ENCODE peak calls at places on chromosomes 6 and 20, in ten cellular contexts. One of them, this sample, is unnamed.

GRCh38 chr6:147868493-147869222 is 360.2 kb downstream of the SAMD5 start:
- DNase-seq in DMS153: no peak
- DNase-seq in CD8-positive, alpha-beta memory T cell: no peak
- DNase-seq in SW 1271: no peak
- DNase-seq in AG10803: no peak
- DNase-seq in lower leg skin: no peak
- DNase-seq in tibial artery: no peak
- DNase-seq in A549: no peak
- DNase-seq in mesothelial cell of epicardium: no peak
- DNase-seq in stimulated activated CD8-positive, alpha-beta memory T cell treated with anti-CD3 and anti-CD28 coated beads, Interleukin-7, amount 100 ng/mL, for 1 hour: no peak
- DNase-seq in this sample: no peak

GRCh38 chr20:37207176-37207575 is 27.8 kb upstream of the MROH8 start:
- DNase-seq in SW 1271: no peak
- DNase-seq in DMS153: no peak
- DNase-seq in mesothelial cell of epicardium: no peak
- DNase-seq in CD8-positive, alpha-beta memory T cell: no peak
- DNase-seq in tibial artery: no peak
- DNase-seq in AG10803: no peak
- DNase-seq in A549: no peak
- DNase-seq in stimulated activated CD8-positive, alpha-beta memory T cell treated with anti-CD3 and anti-CD28 coated beads, Interleukin-7, amount 100 ng/mL, for 1 hour: no peak
- DNase-seq in lower leg skin: peak; percentile 34
- DNase-seq in this sample: no peak

GRCh38 chr6:101397199-101397598 is 3.7 kb downstream of the GRIK2 start:
- DNase-seq in stimulated activated CD8-positive, alpha-beta memory T cell treated with anti-CD3 and anti-CD28 coated beads, Interleukin-7, amount 100 ng/mL, for 1 hour: no peak
- DNase-seq in AG10803: peak; percentile 12
- DNase-seq in A549: no peak
- DNase-seq in mesothelial cell of epicardium: no peak
- DNase-seq in SW 1271: no peak
- DNase-seq in lower leg skin: no peak
- DNase-seq in DMS153: peak; percentile 39
- DNase-seq in tibial artery: no peak
- DNase-seq in CD8-positive, alpha-beta memory T cell: no peak
- DNase-seq in this sample: peak; percentile 49

GRCh38 chr20:63972312-63973159 is 2.8 kb upstream of the ZNF512B start:
- DNase-seq in CD8-positive, alpha-beta memory T cell: no peak
- DNase-seq in DMS153: no peak
- DNase-seq in SW 1271: no peak
- DNase-seq in tibial artery: no peak
- DNase-seq in mesothelial cell of epicardium: no peak
- DNase-seq in lower leg skin: peak; percentile 89
- DNase-seq in stimulated activated CD8-positive, alpha-beta memory T cell treated with anti-CD3 and anti-CD28 coated beads, Interleukin-7, amount 100 ng/mL, for 1 hour: no peak
- DNase-seq in A549: no peak
- DNase-seq in AG10803: no peak
- DNase-seq in this sample: no peak

GRCh38 chr6:21676769-21677168 is 83.2 kb downstream of the SOX4 start:
- DNase-seq in mesothelial cell of epicardium: no peak
- DNase-seq in DMS153: no peak
- DNase-seq in A549: no peak
- DNase-seq in lower leg skin: no peak
- DNase-seq in tibial artery: no peak
- DNase-seq in SW 1271: no peak
- DNase-seq in CD8-positive, alpha-beta memory T cell: no peak
- DNase-seq in AG10803: no peak
- DNase-seq in stimulated activated CD8-positive, alpha-beta memory T cell treated with anti-CD3 and anti-CD28 coated beads, Interleukin-7, amount 100 ng/mL, for 1 hour: no peak
- DNase-seq in this sample: no peak

GRCh38 chr6:108771421-108771820 is 76.8 kb upstream of the ARMC2 start:
- DNase-seq in A549: no peak
- DNase-seq in CD8-positive, alpha-beta memory T cell: no peak
- DNase-seq in tibial artery: no peak
- DNase-seq in lower leg skin: peak; percentile 78
- DNase-seq in SW 1271: no peak
- DNase-seq in DMS153: no peak
- DNase-seq in stimulated activated CD8-positive, alpha-beta memory T cell treated with anti-CD3 and anti-CD28 coated beads, Interleukin-7, amount 100 ng/mL, for 1 hour: no peak
- DNase-seq in mesothelial cell of epicardium: no peak
- DNase-seq in AG10803: peak; percentile 94
- DNase-seq in this sample: no peak

GRCh38 chr20:11845311-11845710 is 72.4 kb upstream of the BTBD3 start:
- DNase-seq in tibial artery: no peak
- DNase-seq in AG10803: peak; percentile 50
- DNase-seq in CD8-positive, alpha-beta memory T cell: no peak
- DNase-seq in DMS153: no peak
- DNase-seq in SW 1271: no peak
- DNase-seq in A549: no peak
- DNase-seq in lower leg skin: no peak
- DNase-seq in mesothelial cell of epicardium: no peak
- DNase-seq in stimulated activated CD8-positive, alpha-beta memory T cell treated with anti-CD3 and anti-CD28 coated beads, Interleukin-7, amount 100 ng/mL, for 1 hour: no peak
- DNase-seq in this sample: no peak

GRCh38 chr20:58174708-58175287 is 53.7 kb downstream of the ANKRD60 start:
- DNase-seq in tibial artery: peak; percentile 86
- DNase-seq in lower leg skin: peak; percentile 92
- DNase-seq in CD8-positive, alpha-beta memory T cell: no peak
- DNase-seq in SW 1271: no peak
- DNase-seq in DMS153: no peak
- DNase-seq in mesothelial cell of epicardium: no peak
- DNase-seq in A549: no peak
- DNase-seq in stimulated activated CD8-positive, alpha-beta memory T cell treated with anti-CD3 and anti-CD28 coated beads, Interleukin-7, amount 100 ng/mL, for 1 hour: no peak
- DNase-seq in AG10803: peak; percentile 35
- DNase-seq in this sample: no peak

GRCh38 chr20:49276895-49277785 is 717 bp downstream of the ZNFX1 start:
- DNase-seq in A549: no peak
- DNase-seq in SW 1271: no peak
- DNase-seq in AG10803: no peak
- DNase-seq in CD8-positive, alpha-beta memory T cell: peak; percentile 11
- DNase-seq in mesothelial cell of epicardium: peak; percentile 45
- DNase-seq in lower leg skin: peak; percentile 92
- DNase-seq in DMS153: no peak
- DNase-seq in stimulated activated CD8-positive, alpha-beta memory T cell treated with anti-CD3 and anti-CD28 coated beads, Interleukin-7, amount 100 ng/mL, for 1 hour: peak; percentile 13
- DNase-seq in tibial artery: peak; percentile 77
- DNase-seq in this sample: no peak

GRCh38 chr6:81105998-81106397 is 646.5 kb downstream of the TENT5A start:
- DNase-seq in tibial artery: no peak
- DNase-seq in AG10803: peak; percentile 29
- DNase-seq in stimulated activated CD8-positive, alpha-beta memory T cell treated with anti-CD3 and anti-CD28 coated beads, Interleukin-7, amount 100 ng/mL, for 1 hour: no peak
- DNase-seq in CD8-positive, alpha-beta memory T cell: no peak
- DNase-seq in SW 1271: no peak
- DNase-seq in A549: no peak
- DNase-seq in lower leg skin: no peak
- DNase-seq in mesothelial cell of epicardium: no peak
- DNase-seq in DMS153: no peak
- DNase-seq in this sample: no peak

GRCh38 chr6:146545608-146546007 is 2.0 kb downstream of the RAB32 start:
- DNase-seq in stimulated activated CD8-positive, alpha-beta memory T cell treated with anti-CD3 and anti-CD28 coated beads, Interleukin-7, amount 100 ng/mL, for 1 hour: no peak
- DNase-seq in tibial artery: no peak
- DNase-seq in DMS153: no peak
- DNase-seq in CD8-positive, alpha-beta memory T cell: no peak
- DNase-seq in A549: no peak
- DNase-seq in SW 1271: no peak
- DNase-seq in AG10803: peak; percentile 88
- DNase-seq in mesothelial cell of epicardium: no peak
- DNase-seq in lower leg skin: no peak
- DNase-seq in this sample: no peak

GRCh38 chr6:160088069-160088773 is 33.4 kb upstream of the SLC22A1 start:
- DNase-seq in AG10803: peak; percentile 94
- DNase-seq in tibial artery: peak; percentile 82
- DNase-seq in A549: peak; percentile 80
- DNase-seq in CD8-positive, alpha-beta memory T cell: no peak
- DNase-seq in DMS153: no peak
- DNase-seq in lower leg skin: peak; percentile 89
- DNase-seq in stimulated activated CD8-positive, alpha-beta memory T cell treated with anti-CD3 and anti-CD28 coated beads, Interleukin-7, amount 100 ng/mL, for 1 hour: no peak
- DNase-seq in mesothelial cell of epicardium: peak; percentile 54
- DNase-seq in SW 1271: no peak
- DNase-seq in this sample: peak; percentile 12

GRCh38 chr6:143374014-143374413 is 76.5 kb downstream of the ADAT2 start:
- DNase-seq in tibial artery: no peak
- DNase-seq in DMS153: no peak
- DNase-seq in AG10803: no peak
- DNase-seq in CD8-positive, alpha-beta memory T cell: no peak
- DNase-seq in A549: no peak
- DNase-seq in SW 1271: no peak
- DNase-seq in stimulated activated CD8-positive, alpha-beta memory T cell treated with anti-CD3 and anti-CD28 coated beads, Interleukin-7, amount 100 ng/mL, for 1 hour: no peak
- DNase-seq in mesothelial cell of epicardium: no peak
- DNase-seq in lower leg skin: no peak
- DNase-seq in this sample: no peak

GRCh38 chr6:71419954-71420692 is 131.5 kb downstream of the OGFRL1 start:
- DNase-seq in lower leg skin: peak; percentile 90
- DNase-seq in stimulated activated CD8-positive, alpha-beta memory T cell treated with anti-CD3 and anti-CD28 coated beads, Interleukin-7, amount 100 ng/mL, for 1 hour: no peak
- DNase-seq in DMS153: no peak
- DNase-seq in SW 1271: no peak
- DNase-seq in AG10803: peak; percentile 49
- DNase-seq in CD8-positive, alpha-beta memory T cell: no peak
- DNase-seq in mesothelial cell of epicardium: peak; percentile 63
- DNase-seq in tibial artery: peak; percentile 80
- DNase-seq in A549: no peak
- DNase-seq in this sample: no peak

This sample was measured in NCI-H1092 treated with DMSO at 0.1 percent for 48 hours.